ENCODE peak calls at places on chromosomes 2 and 18, in five cellular contexts. V is GM23338, T is SK-N-SH, E is PC-3, W is neural progenitor cell. Q is an unnamed sample.

GRCh38 chr2:167381349-167381748 is 493.1 kb downstream of the XIRP2 start:
- DNase-seq in V (peak; percentile 66), T (no peak), E (no peak), W (no peak), Q (no peak)

GRCh38 chr18:9547767-9548166 is 66.6 kb downstream of the PPP4R1 start:
- DNase-seq in V (no peak), T (no peak), E (no peak), W (no peak), Q (no peak)

GRCh38 chr2:222271854-222272253 is 26.9 kb downstream of the PAX3 start:
- DNase-seq in V (no peak), T (no peak), E (no peak), W (no peak), Q (no peak)

GRCh38 chr18:12406376-12407111 is 1.2 kb upstream of the PRELID3A start:
- DNase-seq in V (no peak), T (no peak), E (no peak), W (no peak), Q (no peak)

GRCh38 chr2:15976334-15976733 is 36.0 kb downstream of the MYCN start:
- DNase-seq in V (no peak), T (no peak), E (no peak), W (no peak), Q (no peak)

GRCh38 chr2:172249336-172249735 is 146.6 kb upstream of the DLX2 start:
- DNase-seq in V (no peak), T (no peak), E (peak; percentile 69), W (no peak), Q (no peak)

GRCh38 chr2:48711343-48711742 is 44.2 kb downstream of the LHCGR start:
- DNase-seq in V (no peak), T (no peak), E (no peak), W (no peak), Q (no peak)

GRCh38 chr18:12041561-12041960 is 52.1 kb upstream of the ANKRD62 start:
- DNase-seq in V (no peak), T (no peak), E (peak; percentile 79), W (no peak), Q (peak; percentile 29)

GRCh38 chr2:30693821-30694281 is 113.4 kb downstream of the CAPN13 start:
- DNase-seq in V (no peak), T (no peak), E (no peak), W (no peak), Q (no peak)

GRCh38 chr2:44974064-44974715 is 32.7 kb downstream of the SIX3 start:
- DNase-seq in V (peak; percentile 98), T (peak; percentile 83), E (peak; percentile 90), W (peak; percentile 93), Q (peak; percentile 58)

GRCh38 chr18:78531637-78532036 is 448.0 kb upstream of the SALL3 start:
- DNase-seq in V (no peak), T (no peak), E (no peak), W (no peak), Q (no peak)

GRCh38 chr18:32469190-32469611 is 1.5 kb downstream of the GAREM1 start:
- DNase-seq in V (no peak), T (peak; percentile 66), E (peak; percentile 23), W (peak; percentile 48), Q (peak; percentile 58)

GRCh38 chr18:27863780-27864430 is 313.0 kb downstream of the CDH2 start:
- DNase-seq in V (no peak), T (no peak), E (no peak), W (no peak), Q (no peak)

GRCh38 chr2:134021830-134022524 is 231.9 kb upstream of the MGAT5 start:
- DNase-seq in V (no peak), T (no peak), E (no peak), W (no peak), Q (no peak)

GRCh38 chr18:59663096-59663495 is 34.1 kb downstream of the CCBE1 start:
- DNase-seq in V (no peak), T (no peak), E (no peak), W (no peak), Q (no peak)

GRCh38 chr2:206274434-206275273 is at the start of gene ZDBF2:
- DNase-seq in V (peak; percentile 76), T (peak; percentile 88), E (peak; percentile 38), W (peak; percentile 89), Q (peak; percentile 78)

GRCh38 chr18:66838340-66838987 is 234.6 kb upstream of the CDH19 start:
- DNase-seq in V (no peak), T (no peak), E (no peak), W (no peak), Q (no peak)

GRCh38 chr2:152480870-152481269 is 145.9 kb downstream of the FMNL2 start:
- DNase-seq in V (no peak), T (no peak), E (no peak), W (no peak), Q (peak; percentile 59)

GRCh38 chr2:63059434-63060078 is 8.9 kb downstream of the OTX1 start:
- DNase-seq in V (peak; percentile 67), T (peak; percentile 50), E (no peak), W (peak; percentile 48), Q (no peak)

GRCh38 chr18:79911009-79911870 is 40.2 kb downstream of the SLC66A2 start:
- DNase-seq in V (peak; percentile 60), T (no peak), E (no peak), W (peak; percentile 67), Q (peak; percentile 3)

GRCh38 chr2:173488861-173489260 is 134.2 kb downstream of the CDCA7 start:
- DNase-seq in V (no peak), T (no peak), E (peak; percentile 3), W (no peak), Q (no peak)

GRCh38 chr2:121903037-121903689 is 147.7 kb downstream of the TSN start:
- DNase-seq in V (no peak), T (peak; percentile 79), E (no peak), W (no peak), Q (no peak)

GRCh38 chr18:57859314-57859713 is 56.2 kb upstream of the ATP8B1 start:
- DNase-seq in V (peak; percentile 51), T (no peak), E (peak; percentile 45), W (peak; percentile 14), Q (peak; percentile 48)

GRCh38 chr2:107730898-107731297 is 95.8 kb upstream of the RGPD4 start:
- DNase-seq in V (no peak), T (no peak), E (peak; percentile 66), W (no peak), Q (no peak)

GRCh38 chr2:220528180-220528579 is 900.8 kb downstream of the SLC4A3 start:
- DNase-seq in V (no peak), T (no peak), E (no peak), W (no peak), Q (no peak)

DNA sequence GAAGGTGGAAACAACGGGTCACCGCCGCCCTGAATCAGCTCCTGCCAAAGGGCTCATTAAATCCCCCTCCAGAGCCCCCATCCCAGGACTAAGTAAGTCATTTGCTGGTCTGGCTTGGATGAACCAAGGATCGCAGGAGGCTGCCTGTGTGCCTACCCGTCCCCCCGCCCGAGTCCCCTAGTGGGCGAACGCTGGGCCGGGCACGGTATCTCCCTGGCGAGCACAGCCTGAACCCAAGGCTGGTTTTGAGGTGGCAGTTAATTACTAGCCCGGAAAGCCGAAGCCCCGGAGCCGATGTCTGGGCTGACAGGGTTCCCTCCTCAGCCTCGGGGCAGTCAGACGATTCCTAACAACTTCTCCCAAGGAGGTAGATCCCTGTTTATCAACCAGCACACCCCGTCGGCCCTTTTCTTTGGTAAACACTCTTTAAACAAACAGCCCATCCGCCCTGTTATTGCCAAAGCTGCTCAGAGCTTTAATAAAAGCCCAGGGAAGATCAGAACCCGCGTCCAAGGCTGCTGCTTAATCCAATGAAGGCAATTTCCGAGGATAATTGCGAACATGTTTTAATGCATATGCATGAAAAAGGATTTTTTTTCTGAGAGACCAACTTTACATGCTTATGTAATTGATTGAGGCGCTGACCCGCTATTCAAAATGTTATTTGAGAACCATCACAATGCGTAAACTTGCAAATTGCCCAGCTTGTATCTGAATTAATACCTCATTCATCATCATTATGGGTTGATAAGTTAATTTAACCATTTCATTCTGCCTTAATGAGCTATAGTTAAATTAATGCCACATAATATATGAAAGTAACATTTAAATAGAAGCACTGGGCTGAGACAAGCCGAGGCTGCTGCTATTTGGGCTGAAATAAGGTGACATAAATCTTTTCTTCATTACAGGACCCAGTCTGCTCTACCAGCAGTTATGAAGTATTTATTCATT is 10.5 kb downstream of the EVX2 start:
- DNase-seq in V (peak; percentile 49), T (no peak), E (no peak), W (peak; percentile 50), Q (no peak)
- H3K4me3 ChIP-seq in V (peak overlapping the region; percentile 32), T (no peak overlapping the region), E (no peak overlapping the region), W (no peak overlapping the region), Q (no peak overlapping the region)

GRCh38 chr2:33599175-33599942 is at the start of gene FAM98A:
- DNase-seq in V (peak; percentile 97), T (peak; percentile 98), E (peak; percentile 99), W (peak; percentile 98), Q (peak; percentile 100)
- TF ChIP-seq EZH2phosphoT487 in V (no peak), T (no peak), E (no peak), W (no peak), Q (no peak)

DNA sequence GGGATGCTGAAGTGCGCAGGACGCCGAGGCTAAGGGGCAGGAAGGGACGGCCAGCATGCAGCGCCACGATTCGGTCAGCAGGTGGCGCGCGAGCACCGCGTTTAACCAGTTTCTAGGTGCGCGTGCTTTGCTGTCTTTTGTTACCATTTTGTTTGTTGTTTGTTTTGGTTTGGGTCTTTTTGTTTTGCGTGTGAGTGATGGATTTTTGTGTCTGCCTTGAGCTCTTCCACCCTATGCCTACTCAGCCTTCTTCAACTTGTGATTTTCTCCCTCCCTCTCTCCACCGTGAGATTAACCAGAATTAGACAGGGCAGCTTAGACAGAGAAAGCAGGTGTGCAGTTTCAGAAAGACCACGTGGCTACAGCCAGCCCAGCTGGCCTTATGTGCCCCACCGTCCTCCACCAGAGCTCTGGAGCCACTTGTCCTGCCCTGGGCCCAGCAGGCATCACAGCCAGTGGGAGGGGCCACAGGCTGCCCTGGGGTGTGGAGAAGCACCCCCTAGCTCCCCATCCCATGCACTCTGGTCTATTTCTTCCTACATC is 180.2 kb downstream of the RNF144A start:
- DNase-seq in V (peak; percentile 80), T (peak; percentile 89), E (peak; percentile 79), W (peak; percentile 79), Q (peak; percentile 77)
- H3K4me3 ChIP-seq in V (no peak overlapping the region), T (peak overlapping the region; percentile 47), E (peak overlapping the region; percentile 58), W (no peak overlapping the region), Q (no peak overlapping the region)

GRCh38 chr2:237161239-237161638 is 75.5 kb downstream of the COPS8 start:
- DNase-seq in V (no peak), T (no peak), E (no peak), W (no peak), Q (no peak)

GRCh38 chr2:237158194-237158593 is 72.5 kb downstream of the COPS8 start:
- DNase-seq in V (no peak), T (no peak), E (no peak), W (no peak), Q (no peak)

GRCh38 chr2:237157551-237158102 is 71.9 kb downstream of the COPS8 start:
- DNase-seq in V (no peak), T (no peak), E (no peak), W (no peak), Q (no peak)

GRCh38 chr2:237160271-237160934 is 74.7 kb downstream of the COPS8 start:
- DNase-seq in V (no peak), T (no peak), E (no peak), W (no peak), Q (no peak)

GRCh38 chr2:237159006-237159897 is 73.6 kb downstream of the COPS8 start:
- DNase-seq in V (no peak), T (no peak), E (no peak), W (no peak), Q (no peak)
- TF ChIP-seq EZH2phosphoT487 in V (no peak), T (no peak), E (no peak), W (no peak), Q (no peak)

Q was measured in hepatocyte.